ENCODE peak calls at places on chromosomes 11 and 22, in four cellular contexts. P is fibroblast of pulmonary artery, J is lower leg skin, Q is GM23338. M is an unnamed sample.

GRCh38 chr11:86360775-86361395 is 13.8 kb upstream of the CCDC81 start:
- DNase-seq in P (peak), J (no peak), Q (peak), M (peak)

GRCh38 chr11:13784441-13784840 is 116.0 kb downstream of the FAR1 start:
- DNase-seq in P (no peak), J (no peak), Q (no peak), M (no peak)

GRCh38 chr11:19403196-19403895 is 162.6 kb upstream of the E2F8 start:
- DNase-seq in P (no peak), J (no peak), Q (no peak), M (no peak)

GRCh38 chr11:88101881-88102594 is 73.2 kb downstream of the RAB38 start:
- DNase-seq in P (no peak), J (no peak), Q (no peak), M (no peak)

GRCh38 chr11:17695454-17696441 is 23.6 kb upstream of the MYOD1 start:
- DNase-seq in P (no peak), J (peak), Q (peak), M (no peak)

GRCh38 chr11:1057806-1058205 is 16.9 kb upstream of the MUC2 start:
- DNase-seq in P (no peak), J (no peak), Q (no peak), M (no peak)

GRCh38 chr11:96161271-96162089 is 181.5 kb downstream of the MAML2 start:
- DNase-seq in P (peak), J (no peak), Q (peak), M (no peak)

GRCh38 chr11:126628790-126629621 is 273.5 kb downstream of the ST3GAL4 start:
- DNase-seq in P (no peak), J (peak), Q (no peak), M (no peak)

GRCh38 chr11:17930544-17931144 is 82.2 kb downstream of the SERGEF start:
- DNase-seq in P (no peak), J (no peak), Q (peak), M (no peak)

GRCh38 chr22:43681724-43682360 is 130.3 kb downstream of the EFCAB6 start:
- DNase-seq in P (no peak), J (no peak), Q (peak), M (no peak)

GRCh38 chr11:40825435-40825834 is 634.0 kb downstream of the LRRC4C start:
- DNase-seq in P (no peak), J (no peak), Q (no peak), M (no peak)

GRCh38 chr22:21736084-21736642 is 569 bp upstream of the YPEL1 start:
- DNase-seq in P (no peak), J (no peak), Q (no peak), M (no peak)

GRCh38 chr22:44685384-44686056 is 16.5 kb upstream of the PRR5 start:
- DNase-seq in P (peak), J (peak), Q (peak), M (no peak)

GRCh38 chr22:17145021-17145680 is 13.9 kb downstream of the HDHD5 start:
- DNase-seq in P (no peak), J (peak), Q (no peak), M (no peak)

GRCh38 chr11:47056261-47056915 is 119.8 kb downstream of the CSTPP1 start:
- DNase-seq in P (peak), J (no peak), Q (no peak), M (peak)

GRCh38 chr11:45145421-45146071 is 893 bp upstream of the PRDM11 start:
- DNase-seq in P (peak), J (peak), Q (peak), M (no peak)

GRCh38 chr11:134562176-134562575 is 150.1 kb upstream of the B3GAT1 start:
- DNase-seq in P (no peak), J (peak), Q (no peak), M (no peak)

GRCh38 chr11:57303990-57304579 is 20.7 kb downstream of the TNKS1BP1 start:
- DNase-seq in P (peak), J (peak), Q (no peak), M (no peak)

GRCh38 chr11:77126861-77127673 is 979 bp upstream of the MYO7A start:
- DNase-seq in P (peak), J (peak), Q (peak), M (no peak)

GRCh38 chr11:103700605-103701004 is 335.8 kb upstream of the DDI1 start:
- DNase-seq in P (peak), J (no peak), Q (no peak), M (no peak)

GRCh38 chr11:62141111-62142042 is 17.6 kb downstream of the INCENP start:
- DNase-seq in P (no peak), J (peak), Q (no peak), M (no peak)

GRCh38 chr22:26546282-26546681 is 34.0 kb upstream of the TFIP11 start:
- DNase-seq in P (no peak), J (no peak), Q (no peak), M (no peak)

GRCh38 chr11:46489668-46490560 is 98.3 kb upstream of the CHRM4 start:
- DNase-seq in P (peak), J (no peak), Q (peak), M (peak)

GRCh38 chr11:12587333-12587997 is 86.8 kb upstream of the TEAD1 start:
- DNase-seq in P (peak), J (no peak), Q (peak), M (peak)

GRCh38 chr11:103364687-103365086 is 255.5 kb downstream of the DYNC2H1 start:
- DNase-seq in P (peak), J (no peak), Q (no peak), M (no peak)

GRCh38 chr11:40188848-40189247 is 1270.6 kb downstream of the LRRC4C start:
- DNase-seq in P (no peak), J (no peak), Q (no peak), M (no peak)

GRCh38 chr11:76153609-76153949 is 52.7 kb downstream of the WNT11 start:
- DNase-seq in P (peak), J (peak), Q (no peak), M (no peak)

GRCh38 chr22:48121984-48122383 is 1359.5 kb downstream of the TBC1D22A start:
- DNase-seq in P (no peak), J (no peak), Q (no peak), M (no peak)

GRCh38 chr11:69534166-69534530 is 52.7 kb downstream of the LINC01488 start:
- DNase-seq in P (no peak), J (no peak), Q (no peak), M (no peak)

GRCh38 chr11:46322759-46323158 is 24.5 kb upstream of the DGKZ start:
- DNase-seq in P (peak), J (no peak), Q (peak), M (no peak)

GRCh38 chr11:16154715-16155396 is 201.5 kb downstream of the SOX6 start:
- DNase-seq in P (peak), J (no peak), Q (no peak), M (no peak)

GRCh38 chr11:65429069-65429681 is 6.6 kb downstream of the NEAT1 start:
- DNase-seq in P (peak), J (peak), Q (peak), M (no peak)
- H3K4me3 ChIP-seq in P (peak), J (no peak), Q (no peak), M (peak)

GRCh38 chr11:10564692-10565318 is 3.7 kb downstream of the LYVE1 start:
- DNase-seq in P (peak), J (no peak), Q (no peak), M (no peak)

GRCh38 chr11:10566257-10566956 is 2.1 kb downstream of the LYVE1 start:
- DNase-seq in P (no peak), J (no peak), Q (no peak), M (no peak)

GRCh38 chr11:10565493-10565892 is 3.0 kb downstream of the LYVE1 start:
- DNase-seq in P (no peak), J (no peak), Q (no peak), M (no peak)

GRCh38 chr11:10561947-10562346 is 6.5 kb downstream of the LYVE1 start:
- DNase-seq in P (no peak), J (no peak), Q (no peak), M (no peak)

DNA sequence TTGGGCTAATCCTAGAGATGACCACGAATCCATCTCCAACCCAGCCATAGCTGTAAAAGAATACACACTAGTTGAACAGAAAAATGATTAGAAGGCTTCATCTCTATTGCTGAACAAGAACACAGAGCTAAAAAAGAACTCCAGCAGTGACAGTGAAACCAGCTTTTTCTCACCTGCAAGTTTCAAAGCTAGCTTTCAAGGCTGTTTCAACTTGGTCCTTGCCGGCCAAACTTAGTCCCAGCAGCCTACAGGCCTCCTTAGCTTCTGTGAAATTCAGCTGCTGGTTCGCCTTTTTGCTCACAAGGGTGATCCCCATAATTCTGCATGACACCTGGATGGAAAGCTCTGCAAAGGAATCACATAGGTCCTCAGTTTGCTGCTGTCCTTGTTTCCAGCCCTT is 4.4 kb downstream of the LYVE1 start:
- DNase-seq in P (no peak), J (no peak), Q (no peak), M (no peak)
- H3K4me3 ChIP-seq in P (no peak), J (no peak), Q (no peak), M (no peak)

DNA sequence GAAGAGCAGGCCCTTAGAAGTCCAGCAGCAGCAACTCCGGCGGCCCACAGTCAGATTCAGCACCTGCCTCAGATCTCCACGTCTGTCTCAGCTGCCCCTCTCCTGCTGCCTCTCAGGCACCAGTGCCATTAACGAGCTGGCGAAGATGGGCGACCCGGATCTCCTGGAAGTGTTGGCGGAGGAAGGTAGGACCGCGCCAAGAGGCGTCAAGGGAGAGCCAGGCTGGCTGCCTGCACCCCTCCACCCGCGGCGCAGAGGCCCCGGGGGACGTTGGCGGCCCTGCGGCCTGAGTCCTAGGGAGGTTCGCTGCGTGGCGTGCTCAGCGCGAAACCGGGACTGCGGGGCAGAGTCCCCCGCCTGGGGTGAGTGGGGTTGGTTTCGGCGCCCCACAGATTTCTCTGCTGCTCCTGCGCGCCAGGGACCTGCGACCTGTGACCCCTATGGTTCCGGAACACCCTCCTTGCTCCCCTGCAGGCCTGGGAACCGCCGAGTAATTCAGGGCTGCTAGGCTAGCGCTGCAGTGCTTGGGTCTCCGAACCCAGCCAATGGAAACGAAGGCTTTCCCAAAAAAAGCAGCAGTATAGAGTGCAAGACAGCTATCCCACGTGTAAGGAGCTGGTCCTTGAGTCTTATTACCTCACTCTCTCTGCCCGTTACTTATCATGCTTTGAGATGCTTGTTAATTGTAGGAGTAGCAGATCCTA is 615 bp downstream of the ANO5 start:
- DNase-seq in P (no peak), J (peak), Q (peak), M (no peak)
- H3K4me3 ChIP-seq in P (peak), J (peak), Q (peak), M (peak)

GRCh38 chr22:27996981-27997380 is 77.9 kb upstream of the PITPNB start:
- DNase-seq in P (no peak), J (no peak), Q (no peak), M (no peak)

GRCh38 chr22:27995801-27996528 is 76.9 kb upstream of the PITPNB start:
- DNase-seq in P (no peak), J (peak), Q (no peak), M (no peak)

GRCh38 chr22:27998511-27999410 is 79.7 kb upstream of the PITPNB start:
- DNase-seq in P (no peak), J (no peak), Q (no peak), M (no peak)

GRCh38 chr22:27996529-27996925 is 77.5 kb upstream of the PITPNB start:
- DNase-seq in P (no peak), J (no peak), Q (no peak), M (no peak)

DNA sequence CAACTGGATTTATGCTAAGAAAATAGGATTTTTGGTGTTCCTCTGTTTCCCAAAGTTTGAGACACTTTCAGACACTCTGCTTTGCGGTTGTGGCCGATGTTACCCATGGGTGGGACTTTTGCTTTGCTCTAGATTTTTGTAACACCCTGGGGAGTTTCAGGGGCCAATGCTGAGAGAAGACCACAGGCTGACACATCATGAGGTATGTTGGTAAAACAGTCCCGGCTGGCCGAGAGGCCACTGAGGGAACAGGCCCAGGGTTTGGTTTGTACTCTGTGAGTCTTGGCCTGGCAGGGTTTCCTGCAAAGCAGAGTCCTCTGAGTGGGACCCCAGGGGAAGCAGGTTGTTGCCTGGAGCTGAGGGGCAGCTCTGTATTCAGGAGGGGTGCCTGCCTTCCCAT is 78.5 kb upstream of the PITPNB start:
- DNase-seq in P (no peak), J (no peak), Q (no peak), M (no peak)
- H3K4me3 ChIP-seq in P (no peak), J (no peak), Q (no peak), M (no peak)

GRCh38 chr22:23838686-23839468 is at the start of gene DERL3:
- DNase-seq in P (peak), J (peak), Q (peak), M (peak)

GRCh38 chr22:23836692-23837495 is 1.9 kb downstream of the DERL3 start:
- DNase-seq in P (no peak), J (no peak), Q (no peak), M (no peak)

GRCh38 chr22:23837496-23837859 is 1.3 kb downstream of the DERL3 start:
- DNase-seq in P (no peak), J (no peak), Q (no peak), M (no peak)

GRCh38 chr22:23836281-23836680 is 2.5 kb downstream of the DERL3 start:
- DNase-seq in P (no peak), J (no peak), Q (no peak), M (no peak)

GRCh38 chr22:23837911-23838685 is 708 bp downstream of the DERL3 start:
- DNase-seq in P (no peak), J (no peak), Q (peak), M (no peak)
- H3K4me3 ChIP-seq in P (no peak), J (no peak), Q (peak), M (peak)

GRCh38 chr11:65454696-65455456 is 32.3 kb downstream of the NEAT1 start:
- DNase-seq in P (peak), J (peak), Q (peak), M (no peak)
- H3K4me3 ChIP-seq in P (peak), J (peak), Q (peak), M (peak)

GRCh38 chr11:111427471-111427912 is 48.4 kb upstream of the POU2AF1 start:
- DNase-seq in P (no peak), J (peak), Q (no peak), M (no peak)
- H3K4me3 ChIP-seq in P (no peak), J (no peak), Q (no peak), M (no peak)

DNA sequence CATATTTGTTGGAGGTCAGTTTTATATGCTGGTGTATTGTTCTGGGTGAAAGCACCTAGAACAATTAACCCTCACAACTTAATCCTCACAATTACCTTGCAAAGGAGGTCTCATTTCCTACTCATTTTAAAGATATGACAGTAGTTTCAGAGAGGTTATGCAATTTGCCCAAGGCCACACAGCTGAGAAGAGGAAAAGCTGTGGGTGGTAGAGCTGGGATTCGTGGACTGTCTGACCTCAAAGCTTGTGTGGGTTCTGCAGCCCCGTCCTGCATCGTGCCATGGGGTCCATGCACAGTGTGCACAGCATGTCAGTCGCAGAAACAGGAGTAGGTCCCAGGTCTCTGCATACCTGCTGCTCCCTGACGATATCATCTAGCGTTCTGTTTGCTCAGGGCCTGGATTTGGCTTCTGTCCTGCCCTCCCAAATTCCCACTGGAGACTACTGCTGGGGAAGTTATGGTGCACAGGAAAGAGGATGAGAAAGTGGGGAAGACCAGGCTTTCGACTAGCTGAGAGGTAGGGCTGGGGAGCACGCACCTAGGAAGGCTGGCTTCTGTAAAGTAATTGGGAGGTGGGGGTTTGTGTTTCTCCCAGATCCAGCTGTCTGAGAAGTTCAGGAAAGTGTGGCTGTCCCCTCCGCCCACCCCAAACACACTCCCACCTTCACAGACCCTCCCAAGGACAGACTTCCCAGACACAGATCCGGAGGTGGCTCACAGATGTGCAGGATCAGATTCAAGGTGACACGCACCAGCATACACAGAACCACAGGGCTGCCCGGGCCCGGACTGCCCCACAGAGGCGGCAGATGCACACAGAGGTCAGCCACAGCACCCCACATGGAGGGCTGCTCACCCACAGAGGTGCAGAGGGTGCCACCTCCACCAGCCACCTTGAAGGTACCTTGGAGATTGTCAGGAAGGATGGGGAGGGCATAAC is 2.0 kb downstream of the BACE1 start:
- DNase-seq in P (no peak), J (no peak), Q (no peak), M (no peak)
- H3K4me3 ChIP-seq in P (peak), J (no peak), Q (peak), M (peak)

GRCh38 chr22:37232140-37232998 is 11.7 kb downstream of the RAC2 start:
- DNase-seq in P (no peak), J (no peak), Q (no peak), M (no peak)

GRCh38 chr22:37237371-37238268 is 6.4 kb downstream of the RAC2 start:
- DNase-seq in P (no peak), J (no peak), Q (no peak), M (peak)

GRCh38 chr22:37233751-37234631 is 10.1 kb downstream of the RAC2 start:
- DNase-seq in P (no peak), J (no peak), Q (no peak), M (no peak)

GRCh38 chr22:37235897-37236607 is 8.0 kb downstream of the RAC2 start:
- DNase-seq in P (no peak), J (no peak), Q (no peak), M (no peak)

DNA sequence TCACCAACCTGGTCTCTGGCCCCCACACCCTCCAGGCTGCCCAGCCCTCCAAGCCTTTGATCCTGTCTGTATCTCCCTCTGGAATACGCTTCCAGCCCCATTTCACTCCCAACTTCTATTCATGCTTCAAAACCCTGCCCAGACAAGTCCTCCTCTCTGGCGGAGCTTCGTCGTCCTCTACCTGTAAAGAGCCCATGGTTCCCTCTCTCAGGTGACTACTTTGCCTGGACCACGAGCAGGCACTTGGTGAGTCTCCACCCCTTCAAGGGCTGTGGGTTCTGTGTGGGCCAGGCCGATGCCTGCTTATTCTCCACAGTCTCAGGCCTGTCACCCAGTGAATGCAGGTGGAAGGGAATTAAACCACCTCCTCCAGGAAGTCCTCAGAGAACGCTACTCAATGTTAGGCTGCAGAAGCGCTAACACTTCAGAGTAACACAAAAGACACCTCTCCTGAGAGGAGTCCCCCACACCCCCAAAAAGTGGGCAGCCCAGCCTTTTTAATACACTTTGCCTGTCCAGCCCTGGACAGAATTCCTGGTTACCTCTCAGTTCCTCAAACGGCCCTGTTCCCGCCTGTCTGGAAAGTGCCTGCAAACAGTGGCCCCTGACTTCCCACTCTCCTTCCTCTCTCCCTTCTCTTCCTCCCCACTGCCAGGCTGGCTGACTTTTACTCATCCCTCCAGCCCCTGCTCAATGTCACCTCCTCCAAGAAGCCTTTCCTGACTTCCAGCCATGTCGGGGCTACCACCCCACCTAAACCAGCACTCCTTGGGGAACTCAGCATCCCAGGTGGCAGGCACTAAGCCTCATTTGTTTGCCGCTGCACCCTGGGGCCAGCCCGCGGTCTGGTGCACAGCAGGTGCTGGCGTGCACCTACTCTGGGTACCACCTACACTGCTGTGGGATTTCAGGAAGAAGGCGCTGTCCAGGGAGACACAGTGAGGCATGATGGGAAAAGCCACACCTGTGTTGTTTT is 9.0 kb downstream of the RAC2 start:
- DNase-seq in P (no peak), J (no peak), Q (no peak), M (no peak)
- H3K4me3 ChIP-seq in P (no peak), J (no peak), Q (no peak), M (no peak)